ENCODE peak calls at places on chromosomes 6 and 20, in eight cellular contexts. R, W, G, K, M, O, U and T are unnamed samples.

GRCh38 chr6:94260755-94261154 is 841.4 kb upstream of the EPHA7 start:
- DNase-seq in K (no peak), W (no peak), M (no peak), U (no peak), R (no peak), G (no peak), O (no peak), T (no peak)

GRCh38 chr20:1687053-1687452 is 29.5 kb upstream of the SIRPG start:
- DNase-seq in G (no peak), M (no peak), K (no peak), R (no peak), U (no peak), O (no peak), W (no peak), T (no peak)

GRCh38 chr6:166343157-166343502 is 785 bp upstream of the SFT2D1 start:
- DNase-seq in K (no peak), G (no peak), W (no peak), M (no peak), R (no peak), U (no peak), O (no peak), T (no peak)

GRCh38 chr6:32198866-32199265 is 6.4 kb upstream of the GPSM3 start:
- DNase-seq in O (no peak), G (no peak), K (no peak), U (no peak), W (no peak), M (no peak), R (no peak), T (no peak)

GRCh38 chr6:118913161-118913560 is 19.2 kb downstream of the ASF1A start:
- DNase-seq in R (no peak), G (no peak), W (no peak), U (no peak), M (no peak), K (no peak), O (no peak), T (no peak)

GRCh38 chr6:71386215-71386614 is 97.6 kb downstream of the OGFRL1 start:
- DNase-seq in K (no peak), W (no peak), R (no peak), M (no peak), G (no peak), U (no peak), O (no peak), T (no peak)

GRCh38 chr20:48718914-48719578 is 108.8 kb downstream of the PREX1 start:
- DNase-seq in W (no peak), R (no peak), G (no peak), K (no peak), U (peak; percentile 53), M (no peak), O (no peak), T (no peak)

GRCh38 chr20:329851-330232 is 4.5 kb downstream of the SOX12 start:
- DNase-seq in G (no peak), K (no peak), R (no peak), O (no peak), M (no peak), U (no peak), W (no peak), T (no peak)

GRCh38 chr20:46151936-46152335 is 33.8 kb downstream of the CD40 start:
- DNase-seq in W (no peak), R (peak; percentile 59), G (no peak), O (peak; percentile 65), M (no peak), K (peak; percentile 39), U (no peak), T (peak; percentile 66)

GRCh38 chr20:45592574-45593189 is 13.6 kb upstream of the WFDC8 start:
- DNase-seq in R (peak; percentile 40), W (peak; percentile 47), G (no peak), K (peak; percentile 50), M (peak; percentile 32), O (peak; percentile 31), U (no peak), T (no peak)

GRCh38 chr6:152976749-152977148 is 6.1 kb downstream of the FBXO5 start:
- DNase-seq in U (no peak), K (no peak), O (no peak), R (no peak), W (peak; percentile 61), G (no peak), M (no peak), T (no peak)

GRCh38 chr20:61936701-61937131 is 129.0 kb downstream of the TAF4 start:
- DNase-seq in U (no peak), O (no peak), K (no peak), G (no peak), R (no peak), M (no peak), W (no peak), T (no peak)

GRCh38 chr20:53828673-53829085 is 235.0 kb upstream of the ZNF217 start:
- DNase-seq in G (peak; percentile 69), O (no peak), U (no peak), W (peak; percentile 95), K (peak; percentile 80), M (peak; percentile 93), R (no peak), T (no peak)

GRCh38 chr6:3813150-3813780 is 35.9 kb upstream of the FAM50B start:
- DNase-seq in W (peak; percentile 47), O (no peak), M (peak; percentile 32), U (no peak), R (peak; percentile 62), G (peak; percentile 69), K (peak; percentile 82), T (no peak)

GRCh38 chr6:132456700-132457143 is 55.4 kb upstream of the MOXD1 start:
- DNase-seq in U (no peak), R (peak; percentile 72), K (no peak), O (no peak), M (no peak), W (no peak), G (no peak), T (peak; percentile 56)

GRCh38 chr6:105364243-105364642 is 38.6 kb downstream of the PREP start:
- DNase-seq in M (no peak), W (peak; percentile 24), O (no peak), U (no peak), R (no peak), K (peak; percentile 63), G (no peak), T (no peak)

GRCh38 chr6:105359419-105360366 is 43.2 kb downstream of the PREP start:
- DNase-seq in G (no peak), U (no peak), W (peak; percentile 93), M (peak; percentile 85), K (peak; percentile 76), O (no peak), R (no peak), T (no peak)

GRCh38 chr6:105369145-105369544 is 33.7 kb downstream of the PREP start:
- DNase-seq in O (no peak), G (no peak), W (no peak), U (no peak), M (no peak), R (no peak), K (no peak), T (no peak)

DNA sequence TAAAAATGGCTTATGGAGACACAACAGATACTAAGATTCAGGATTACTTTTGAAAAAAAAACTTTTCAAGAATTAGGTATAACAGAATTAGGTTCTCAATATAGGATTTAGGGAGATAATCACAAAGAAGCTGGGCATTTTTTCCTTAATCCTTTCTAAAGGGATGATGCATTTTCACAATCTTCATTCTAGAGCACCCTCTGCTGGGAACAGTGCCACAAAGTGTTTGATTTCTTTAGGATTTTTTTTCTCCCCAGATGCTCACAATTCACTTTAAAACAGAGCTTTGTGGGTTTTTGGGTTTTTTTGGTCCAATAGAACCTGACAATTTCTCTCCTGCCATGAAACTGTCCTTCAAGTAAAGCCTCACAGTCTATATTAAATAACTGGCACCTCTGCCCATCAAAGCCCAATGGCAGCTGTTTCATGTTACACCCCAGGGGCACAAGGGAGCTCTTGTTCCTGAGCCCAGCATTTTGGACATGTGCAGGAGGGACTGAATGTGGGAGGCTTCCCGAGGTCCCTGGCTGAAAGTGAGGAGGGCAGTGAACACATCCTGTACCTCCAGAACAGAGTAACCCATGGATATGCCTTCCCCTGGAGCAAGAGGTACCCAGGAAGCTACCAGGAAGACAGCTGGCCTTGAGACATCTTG is 39.7 kb downstream of the PREP start:
- DNase-seq in M (peak; percentile 17), G (no peak), W (peak; percentile 62), K (no peak), U (no peak), O (no peak), R (no peak), T (no peak)
- TF ChIP-seq CTCF in M (peak; percentile 55), G (no peak), W (peak; percentile 54), K (peak; percentile 26), U (no peak), O (peak; percentile 58), R (no peak), T (no peak)

DNA sequence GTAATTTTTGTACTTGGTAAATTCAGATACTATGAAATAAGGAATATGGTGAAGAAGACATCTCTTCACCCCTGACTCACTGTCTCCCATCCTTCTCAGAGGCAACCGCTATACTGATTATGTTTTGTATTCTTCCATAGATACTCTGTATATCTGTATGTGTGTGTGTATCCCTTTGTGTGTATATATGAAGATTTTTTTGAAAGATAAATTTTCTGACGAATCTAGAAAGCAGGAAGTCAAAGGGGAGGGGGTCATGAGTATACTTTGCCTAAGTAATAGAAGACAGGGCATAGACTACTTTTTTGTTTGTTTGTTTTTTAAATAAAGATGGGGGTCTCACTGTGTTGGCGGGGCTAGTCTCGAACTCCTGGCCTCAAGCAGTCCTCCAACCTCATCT is 48.2 kb downstream of the TOP1 start:
- DNase-seq in K (no peak), G (no peak), O (no peak), U (no peak), M (no peak), W (no peak), R (no peak), T (no peak)
- TF ChIP-seq CTCF in K (no peak), G (no peak), O (no peak), U (no peak), M (no peak), W (no peak), R (no peak), T (no peak)

DNA sequence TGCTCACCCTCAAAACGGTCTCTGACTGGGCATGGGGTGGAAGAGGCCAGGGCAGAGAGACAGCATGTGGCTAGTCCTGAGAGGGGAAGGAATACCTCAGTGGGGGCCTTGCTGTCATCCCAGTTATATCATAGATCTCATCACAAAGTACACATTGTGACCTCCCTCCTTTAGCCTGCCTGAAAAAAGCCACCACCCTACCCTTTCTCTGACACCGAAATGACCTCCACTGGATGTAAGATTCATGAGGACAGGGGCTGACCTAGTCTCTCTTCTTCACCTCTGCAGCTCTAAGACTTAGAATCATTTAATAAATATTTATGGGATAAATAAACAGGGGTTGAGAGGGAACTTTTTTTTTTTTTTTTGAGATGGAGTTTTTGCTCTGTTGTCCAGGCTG is at the start of gene C20orf173:
- DNase-seq in W (no peak), G (no peak), U (no peak), R (no peak), K (no peak), O (no peak), M (no peak), T (no peak)
- TF ChIP-seq CTCF in W (no peak), G (no peak), U (no peak), R (no peak), K (no peak), O (no peak), M (no peak), T (no peak)

DNA sequence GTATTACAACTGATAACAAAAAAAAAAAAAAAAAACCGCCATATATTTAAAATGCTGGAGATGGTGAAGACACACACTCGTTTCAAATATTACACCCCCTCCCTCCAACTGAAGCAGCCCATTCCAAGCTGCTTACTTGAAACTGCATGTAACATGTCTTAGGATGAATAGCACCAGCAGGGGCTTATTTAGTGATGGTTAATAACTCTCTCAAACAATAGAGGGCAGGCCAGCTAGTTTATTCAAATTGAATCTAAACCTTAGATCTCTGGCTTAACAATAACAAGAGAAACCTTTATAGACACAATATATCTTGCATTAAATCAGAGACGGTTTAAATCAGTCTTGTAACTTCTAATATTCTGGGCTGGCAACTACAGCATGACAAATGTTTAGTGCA is 9.3 kb upstream of the JPH2 start:
- DNase-seq in R (no peak), O (no peak), M (no peak), G (no peak), K (peak; percentile 50), W (no peak), U (no peak), T (no peak)
- TF ChIP-seq CTCF in R (no peak), O (no peak), M (peak; percentile 34), G (no peak), K (peak; percentile 24), W (peak; percentile 21), U (no peak), T (no peak)